ENCODE peak calls at places on chromosomes 4 and X, in ten cellular contexts. R, Z, A, P, T, H, E, U, O and J are unnamed samples. For H3K9me3, the result is how much of the 10 kb centered on the place peaks cover.

GRCh38 chr4:176011523-176011922 is 54.1 kb upstream of the WDR17 start:
- DNase-seq in T (no peak), O (no peak), U (no peak), E (no peak), H (no peak), P (no peak), R (no peak), Z (no peak), A (no peak), J (no peak)

GRCh38 chrX:133726211-133726630 is 259.2 kb downstream of the GPC3 start:
- DNase-seq in T (no peak), O (no peak), U (no peak), Z (no peak), P (no peak), A (no peak), H (peak), R (peak), E (no peak), J (no peak)

GRCh38 chrX:118503260-118504041 is 7.8 kb downstream of the DOCK11 start:
- DNase-seq in H (no peak), O (no peak), U (no peak), Z (no peak), R (no peak), P (no peak), T (no peak), E (no peak), A (no peak), J (no peak)

GRCh38 chr4:133146574-133147198 is 2.4 kb upstream of the PCDH10 start:
- DNase-seq in T (no peak), A (no peak), U (no peak), E (no peak), P (no peak), O (no peak), Z (no peak), R (no peak), H (peak), J (no peak)

GRCh38 chr4:17721496-17722360 is 59.7 kb downstream of the FAM184B start:
- DNase-seq in E (no peak), H (no peak), Z (no peak), U (no peak), A (no peak), T (no peak), O (peak), P (no peak), R (no peak), J (no peak)

GRCh38 chr4:186644737-186645261 is 78.9 kb downstream of the FAT1 start:
- DNase-seq in R (no peak), O (no peak), H (peak), P (no peak), E (peak), T (no peak), Z (no peak), U (no peak), A (no peak), J (no peak)

GRCh38 chr4:174494731-174495130 is 27.6 kb downstream of the HPGD start:
- DNase-seq in E (no peak), O (no peak), T (no peak), H (no peak), Z (no peak), U (no peak), R (no peak), P (no peak), A (no peak), J (no peak)

GRCh38 chr4:147837435-147837834 is 105.5 kb downstream of the ARHGAP10 start:
- DNase-seq in E (no peak), R (peak), T (peak), Z (peak), U (no peak), H (no peak), O (no peak), P (no peak), A (no peak), J (no peak)

GRCh38 chrX:24055043-24055356 is 244 bp downstream of the EIF2S3 start:
- DNase-seq in H (no peak), T (no peak), R (no peak), P (no peak), O (no peak), A (no peak), U (no peak), Z (no peak), E (no peak), J (no peak)
- H3K4me3 ChIP-seq in H (no peak), T (peak), R (no peak), P (no peak), O (peak), A (no peak), U (peak), Z (no peak), E (peak), J (peak)

DNA sequence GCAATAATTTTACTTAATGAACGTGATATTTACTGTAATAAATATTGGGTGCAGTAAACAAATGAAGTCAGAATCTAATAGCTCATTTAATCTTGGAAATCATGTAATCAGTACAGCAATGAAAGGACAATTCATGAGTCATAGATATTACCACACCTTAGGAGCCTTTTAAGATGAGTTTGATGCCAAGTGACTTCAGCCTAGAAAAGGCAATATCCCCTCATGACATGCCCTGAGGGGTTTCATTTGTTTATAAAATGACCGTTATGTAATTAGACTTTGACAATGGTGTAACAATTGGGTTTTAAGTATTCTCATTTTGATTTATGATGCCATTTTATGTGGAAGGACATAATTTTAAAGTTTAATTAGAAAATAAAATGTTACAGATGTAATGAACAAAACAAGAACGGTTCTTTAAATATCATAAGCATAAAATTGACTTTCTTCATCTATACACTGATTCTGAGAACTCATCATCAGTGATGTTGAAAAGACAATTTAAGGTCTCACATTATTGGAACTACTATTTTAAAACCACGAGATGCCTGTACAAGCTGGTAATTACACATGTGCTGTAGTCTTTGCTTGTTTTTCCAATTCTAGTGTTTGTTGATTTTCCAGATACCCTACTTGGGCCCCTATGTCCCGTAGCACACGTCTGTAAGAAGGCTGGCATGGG is 5.0 kb downstream of the FGF2 start:
- DNase-seq in T (no peak), R (no peak), P (no peak), O (no peak), H (no peak), A (no peak), U (no peak), E (no peak), Z (no peak), J (no peak)
- H3K27ac ChIP-seq in T (no peak), R (peak), P (no peak), O (no peak), H (no peak), A (no peak), U (no peak), E (no peak), Z (no peak), J (no peak)

DNA sequence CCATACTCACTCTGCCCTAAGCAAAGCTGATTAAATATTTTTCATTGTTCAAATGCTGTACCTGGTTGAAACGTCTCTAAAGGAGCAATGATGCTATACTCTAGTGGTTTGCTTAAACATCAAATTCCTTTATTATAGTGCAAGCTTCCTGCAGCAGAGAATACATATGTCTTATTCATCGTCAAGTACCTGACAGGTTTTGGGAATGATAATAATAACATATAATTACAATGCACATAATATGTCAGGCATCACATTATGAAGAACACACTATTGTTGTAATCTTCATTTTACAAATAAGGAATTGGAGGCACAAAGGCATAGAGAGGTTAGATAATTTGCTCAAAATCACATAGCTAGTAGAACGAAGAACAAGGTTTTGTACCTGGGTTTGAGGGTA is 151.6 kb downstream of the GRIA2 start:
- DNase-seq in R (no peak), H (no peak), O (no peak), T (no peak), E (no peak), P (no peak), A (no peak), U (no peak), Z (no peak), J (no peak)
- H3K9me3 ChIP-seq in R (under half), H (under half), O (under half), T (under half), E (under half), P (under half), A (under half), U (under half), Z (under half), J (under half)

GRCh38 chr4:4388836-4389575 is 2.1 kb downstream of the NSG1 start:
- DNase-seq in Z (no peak), H (no peak), P (no peak), O (no peak), R (no peak), T (no peak), E (no peak), U (no peak), A (no peak), J (no peak)

GRCh38 chr4:4388418-4388817 is 1.5 kb downstream of the NSG1 start:
- DNase-seq in H (no peak), U (no peak), P (no peak), E (no peak), R (no peak), Z (peak), A (no peak), O (no peak), T (no peak), J (no peak)

GRCh38 chr4:4386296-4386735 is 586 bp upstream of the NSG1 start:
- DNase-seq in H (peak), T (no peak), P (no peak), Z (peak), A (no peak), O (no peak), U (peak), R (no peak), E (no peak), J (peak)

GRCh38 chr4:4386736-4387392 is at the start of gene NSG1:
- DNase-seq in T (no peak), P (no peak), U (peak), E (no peak), O (no peak), H (peak), R (no peak), Z (peak), A (no peak), J (no peak)

GRCh38 chr4:4387531-4388311 is 819 bp downstream of the NSG1 start:
- DNase-seq in U (peak), R (no peak), A (no peak), O (no peak), Z (peak), H (no peak), T (no peak), E (no peak), P (no peak), J (peak)
- H3K4me3 ChIP-seq in U (peak), R (peak), A (peak), O (no peak), Z (peak), H (peak), T (no peak), E (peak), P (peak), J (peak)

DNA sequence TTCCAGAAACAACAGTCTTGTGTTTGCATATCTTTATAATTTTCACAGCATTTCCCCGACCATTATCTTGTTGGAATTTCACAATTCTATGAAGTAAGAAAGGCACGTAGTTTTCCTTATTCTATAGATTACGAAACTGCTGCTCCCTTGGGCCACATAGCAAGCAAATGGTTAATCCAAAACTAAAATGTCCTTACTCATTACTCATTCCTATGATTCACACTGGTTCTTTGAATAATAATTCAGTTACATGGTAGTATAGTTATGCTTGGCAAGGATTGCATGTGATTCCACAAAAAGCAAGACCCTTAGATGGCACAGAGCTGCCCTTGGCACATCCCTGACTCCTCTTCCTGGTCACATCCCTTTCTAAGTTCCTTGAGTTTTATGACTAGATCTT is 51.2 kb downstream of the OR13H1 start:
- DNase-seq in A (no peak), R (no peak), U (no peak), P (no peak), Z (no peak), H (peak), E (no peak), O (no peak), T (no peak), J (no peak)
- H3K27ac ChIP-seq in A (no peak), R (peak), U (no peak), P (no peak), Z (no peak), H (no peak), E (no peak), O (no peak), T (no peak), J (no peak)

GRCh38 chrX:144768540-144768939 is 478.8 kb upstream of the SPANXN1 start:
- DNase-seq in O (no peak), U (no peak), H (no peak), A (no peak), E (no peak), T (no peak), P (no peak), Z (no peak), R (no peak), J (no peak)
- H3K9me3 ChIP-seq in O (under half), U (under half), H (under half), A (under half), E (under half), T (under half), P (under half), Z (under half), R (under half), J (under half)